ENCODE peak calls at places on chromosomes 11 and 22, in seven cellular contexts. One of them, this sample, is unnamed.

GRCh38 chr11:83042966-83043711 is 28.6 kb downstream of the RAB30 start:
- DNase-seq in stimulated activated naive CD4-positive, alpha-beta T cell: no peak
- DNase-seq in midbrain: no peak
- DNase-seq in CD8-positive, alpha-beta T cell: no peak
- DNase-seq in right cardiac atrium: no peak
- DNase-seq in T-helper 1 cell: no peak
- DNase-seq in iPS DF 19.7: no peak
- DNase-seq in this sample: no peak

GRCh38 chr11:133985981-133986380 is 29.2 kb upstream of the IGSF9B start:
- DNase-seq in T-helper 1 cell: no peak
- DNase-seq in right cardiac atrium: peak
- DNase-seq in midbrain: no peak
- DNase-seq in iPS DF 19.7: no peak
- DNase-seq in stimulated activated naive CD4-positive, alpha-beta T cell: no peak
- DNase-seq in CD8-positive, alpha-beta T cell: no peak
- DNase-seq in this sample: no peak

GRCh38 chr11:119085523-119085878 is 820 bp downstream of the HMBS start:
- DNase-seq in right cardiac atrium: peak
- DNase-seq in CD8-positive, alpha-beta T cell: peak
- DNase-seq in T-helper 1 cell: no peak
- DNase-seq in iPS DF 19.7: no peak
- DNase-seq in stimulated activated naive CD4-positive, alpha-beta T cell: peak
- DNase-seq in midbrain: no peak
- DNase-seq in this sample: no peak

GRCh38 chr11:1803246-1803645 is 31.5 kb upstream of the SYT8 start:
- DNase-seq in CD8-positive, alpha-beta T cell: no peak
- DNase-seq in T-helper 1 cell: no peak
- DNase-seq in iPS DF 19.7: no peak
- DNase-seq in stimulated activated naive CD4-positive, alpha-beta T cell: no peak
- DNase-seq in midbrain: no peak
- DNase-seq in right cardiac atrium: no peak
- DNase-seq in this sample: no peak

GRCh38 chr11:65593518-65594414 is 1.8 kb downstream of the KCNK7 start:
- DNase-seq in CD8-positive, alpha-beta T cell: peak
- DNase-seq in stimulated activated naive CD4-positive, alpha-beta T cell: peak
- DNase-seq in right cardiac atrium: peak
- DNase-seq in T-helper 1 cell: no peak
- DNase-seq in midbrain: peak
- DNase-seq in iPS DF 19.7: no peak
- DNase-seq in this sample: no peak

GRCh38 chr11:68669301-68670090 is 14.8 kb upstream of the GAL start:
- DNase-seq in midbrain: no peak
- DNase-seq in CD8-positive, alpha-beta T cell: no peak
- DNase-seq in iPS DF 19.7: no peak
- DNase-seq in right cardiac atrium: no peak
- DNase-seq in T-helper 1 cell: no peak
- DNase-seq in stimulated activated naive CD4-positive, alpha-beta T cell: no peak
- DNase-seq in this sample: no peak

GRCh38 chr22:19688301-19689290 is 25.7 kb upstream of the SEPTIN5 start:
- DNase-seq in T-helper 1 cell: no peak
- DNase-seq in iPS DF 19.7: no peak
- DNase-seq in midbrain: no peak
- DNase-seq in right cardiac atrium: no peak
- DNase-seq in stimulated activated naive CD4-positive, alpha-beta T cell: no peak
- DNase-seq in CD8-positive, alpha-beta T cell: no peak
- DNase-seq in this sample: no peak

GRCh38 chr11:58394195-58394594 is 12.5 kb downstream of the OR5B3 start:
- DNase-seq in CD8-positive, alpha-beta T cell: no peak
- DNase-seq in right cardiac atrium: no peak
- DNase-seq in stimulated activated naive CD4-positive, alpha-beta T cell: no peak
- DNase-seq in iPS DF 19.7: no peak
- DNase-seq in midbrain: no peak
- DNase-seq in T-helper 1 cell: no peak
- DNase-seq in this sample: no peak

GRCh38 chr11:1435820-1436467 is 46.2 kb downstream of the BRSK2 start:
- DNase-seq in T-helper 1 cell: no peak
- DNase-seq in stimulated activated naive CD4-positive, alpha-beta T cell: no peak
- DNase-seq in iPS DF 19.7: no peak
- DNase-seq in CD8-positive, alpha-beta T cell: no peak
- DNase-seq in right cardiac atrium: no peak
- DNase-seq in midbrain: no peak
- DNase-seq in this sample: no peak

GRCh38 chr11:62671604-62672528 is at the start of the genes LBHD1 and UQCC3:
- DNase-seq in iPS DF 19.7: no peak
- DNase-seq in midbrain: peak
- DNase-seq in T-helper 1 cell: peak
- DNase-seq in stimulated activated naive CD4-positive, alpha-beta T cell: peak
- DNase-seq in CD8-positive, alpha-beta T cell: peak
- DNase-seq in right cardiac atrium: peak
- DNase-seq in this sample: peak

GRCh38 chr22:26333088-26333800 is 95.8 kb upstream of the ASPHD2 start:
- DNase-seq in midbrain: no peak
- DNase-seq in iPS DF 19.7: no peak
- DNase-seq in CD8-positive, alpha-beta T cell: no peak
- DNase-seq in right cardiac atrium: no peak
- DNase-seq in T-helper 1 cell: no peak
- DNase-seq in stimulated activated naive CD4-positive, alpha-beta T cell: no peak
- DNase-seq in this sample: no peak

GRCh38 chr11:70270877-70271634 is 566 bp downstream of the PPFIA1 start:
- DNase-seq in iPS DF 19.7: no peak
- DNase-seq in right cardiac atrium: peak
- DNase-seq in T-helper 1 cell: peak
- DNase-seq in midbrain: no peak
- DNase-seq in stimulated activated naive CD4-positive, alpha-beta T cell: peak
- DNase-seq in CD8-positive, alpha-beta T cell: peak
- DNase-seq in this sample: peak

GRCh38 chr11:47603295-47603694 is 9.1 kb upstream of the C1QTNF4 start:
- DNase-seq in CD8-positive, alpha-beta T cell: no peak
- DNase-seq in iPS DF 19.7: no peak
- DNase-seq in midbrain: no peak
- DNase-seq in stimulated activated naive CD4-positive, alpha-beta T cell: no peak
- DNase-seq in T-helper 1 cell: no peak
- DNase-seq in right cardiac atrium: no peak
- DNase-seq in this sample: no peak

GRCh38 chr11:8262552-8263108 is 1.0 kb downstream of the LMO1 start:
- DNase-seq in right cardiac atrium: peak
- DNase-seq in T-helper 1 cell: no peak
- DNase-seq in iPS DF 19.7: no peak
- DNase-seq in stimulated activated naive CD4-positive, alpha-beta T cell: no peak
- DNase-seq in CD8-positive, alpha-beta T cell: no peak
- DNase-seq in midbrain: peak
- DNase-seq in this sample: no peak

GRCh38 chr11:68349461-68350249 is 37.3 kb downstream of the LRP5 start:
- DNase-seq in stimulated activated naive CD4-positive, alpha-beta T cell: no peak
- DNase-seq in iPS DF 19.7: no peak
- DNase-seq in midbrain: no peak
- DNase-seq in right cardiac atrium: no peak
- DNase-seq in CD8-positive, alpha-beta T cell: no peak
- DNase-seq in T-helper 1 cell: no peak
- DNase-seq in this sample: no peak

GRCh38 chr22:20198527-20199319 is 47.9 kb upstream of the CCDC188 start:
- DNase-seq in CD8-positive, alpha-beta T cell: no peak
- DNase-seq in iPS DF 19.7: no peak
- DNase-seq in right cardiac atrium: no peak
- DNase-seq in stimulated activated naive CD4-positive, alpha-beta T cell: no peak
- DNase-seq in T-helper 1 cell: no peak
- DNase-seq in midbrain: no peak
- DNase-seq in this sample: no peak

GRCh38 chr11:13012037-13012693 is 3.0 kb downstream of the RASSF10 start:
- DNase-seq in right cardiac atrium: peak
- DNase-seq in stimulated activated naive CD4-positive, alpha-beta T cell: no peak
- DNase-seq in iPS DF 19.7: no peak
- DNase-seq in CD8-positive, alpha-beta T cell: no peak
- DNase-seq in midbrain: no peak
- DNase-seq in T-helper 1 cell: no peak
- DNase-seq in this sample: no peak

GRCh38 chr11:44621784-44622183 is 56.3 kb downstream of the CD82 start:
- DNase-seq in stimulated activated naive CD4-positive, alpha-beta T cell: no peak
- DNase-seq in CD8-positive, alpha-beta T cell: peak
- DNase-seq in midbrain: no peak
- DNase-seq in T-helper 1 cell: no peak
- DNase-seq in iPS DF 19.7: no peak
- DNase-seq in right cardiac atrium: peak
- DNase-seq in this sample: no peak

GRCh38 chr22:17120711-17121234 is 387 bp downstream of the TMEM121B start:
- DNase-seq in iPS DF 19.7: no peak
- DNase-seq in CD8-positive, alpha-beta T cell: peak
- DNase-seq in midbrain: no peak
- DNase-seq in right cardiac atrium: peak
- DNase-seq in T-helper 1 cell: no peak
- DNase-seq in stimulated activated naive CD4-positive, alpha-beta T cell: peak
- DNase-seq in this sample: no peak

GRCh38 chr11:97487387-97487786 is 1097.6 kb downstream of the JRKL start:
- DNase-seq in T-helper 1 cell: no peak
- DNase-seq in CD8-positive, alpha-beta T cell: no peak
- DNase-seq in midbrain: no peak
- DNase-seq in iPS DF 19.7: no peak
- DNase-seq in stimulated activated naive CD4-positive, alpha-beta T cell: no peak
- DNase-seq in right cardiac atrium: no peak
- DNase-seq in this sample: no peak

GRCh38 chr11:2186669-2187266 is 15.2 kb upstream of the TH start:
- DNase-seq in T-helper 1 cell: peak
- DNase-seq in right cardiac atrium: no peak
- DNase-seq in stimulated activated naive CD4-positive, alpha-beta T cell: peak
- DNase-seq in iPS DF 19.7: no peak
- DNase-seq in midbrain: no peak
- DNase-seq in CD8-positive, alpha-beta T cell: peak
- DNase-seq in this sample: no peak

GRCh38 chr11:68825603-68826002 is 16.1 kb downstream of the CPT1A start:
- DNase-seq in CD8-positive, alpha-beta T cell: peak
- DNase-seq in T-helper 1 cell: peak
- DNase-seq in midbrain: no peak
- DNase-seq in right cardiac atrium: no peak
- DNase-seq in iPS DF 19.7: no peak
- DNase-seq in stimulated activated naive CD4-positive, alpha-beta T cell: peak
- DNase-seq in this sample: no peak

GRCh38 chr11:134581966-134582787 is 170.1 kb upstream of the B3GAT1 start:
- DNase-seq in midbrain: no peak
- DNase-seq in T-helper 1 cell: no peak
- DNase-seq in stimulated activated naive CD4-positive, alpha-beta T cell: no peak
- DNase-seq in right cardiac atrium: no peak
- DNase-seq in iPS DF 19.7: no peak
- DNase-seq in CD8-positive, alpha-beta T cell: no peak
- DNase-seq in this sample: no peak

GRCh38 chr11:109223441-109223840 is 198.5 kb upstream of the C11orf87 start:
- DNase-seq in stimulated activated naive CD4-positive, alpha-beta T cell: no peak
- DNase-seq in right cardiac atrium: no peak
- DNase-seq in iPS DF 19.7: no peak
- DNase-seq in CD8-positive, alpha-beta T cell: no peak
- DNase-seq in T-helper 1 cell: no peak
- DNase-seq in midbrain: no peak
- DNase-seq in this sample: no peak

GRCh38 chr11:86548278-86548917 is 124.0 kb downstream of the ME3 start:
- DNase-seq in midbrain: no peak
- DNase-seq in stimulated activated naive CD4-positive, alpha-beta T cell: no peak
- DNase-seq in iPS DF 19.7: no peak
- DNase-seq in right cardiac atrium: no peak
- DNase-seq in T-helper 1 cell: no peak
- DNase-seq in CD8-positive, alpha-beta T cell: no peak
- DNase-seq in this sample: no peak

This sample was measured in activated T-helper 2 cell treated with anti-CD3 and anti-CD28 coated beads, Interferon-gamma antibody, Interleukin-2, Interleukin-4, amounts not matched to agents 10 μg/mL and 5 μg/mL and 100 μg/mL, durations not matched to agents 14 hours and 24 hours and 36 hours.